ENCODE peak calls at places on chromosomes 6 and 20, in four cellular contexts. W is neuronal stem cell, H is IMR-90, Q is trophoblast cell. K is an unnamed sample.

GRCh38 chr6:119446623-119447008 is 97.1 kb upstream of the MAN1A1 start:
- DNase-seq in W (no peak), Q (peak), H (peak), K (no peak)

GRCh38 chr6:4521070-4521469 is 255.1 kb upstream of the CDYL start:
- DNase-seq in Q (no peak), W (no peak), H (no peak), K (no peak)

GRCh38 chr6:104796031-104796785 is 63.5 kb downstream of the HACE1 start:
- DNase-seq in Q (no peak), W (no peak), H (no peak), K (peak)

GRCh38 chr20:33576432-33576883 is 85.7 kb upstream of the C20orf144 start:
- DNase-seq in Q (no peak), W (no peak), H (peak), K (no peak)

GRCh38 chr20:57167971-57168693 is 98.3 kb downstream of the BMP7 start:
- DNase-seq in H (no peak), Q (peak), W (no peak), K (peak)

GRCh38 chr20:37193821-37194220 is 14.5 kb upstream of the MROH8 start:
- DNase-seq in Q (no peak), H (no peak), W (no peak), K (no peak)

GRCh38 chr6:90216081-90216977 is 80.3 kb downstream of the BACH2 start:
- DNase-seq in Q (peak), W (peak), H (peak), K (peak)

GRCh38 chr6:114376611-114377206 is 33.9 kb upstream of the HS3ST5 start:
- DNase-seq in Q (no peak), W (no peak), H (no peak), K (no peak)

GRCh38 chr20:8901237-8902025 is 167.5 kb upstream of the PLCB4 start:
- DNase-seq in H (no peak), W (no peak), Q (no peak), K (no peak)

GRCh38 chr20:64005394-64005793 is 24.5 kb downstream of the PRPF6 start:
- DNase-seq in H (peak), Q (no peak), W (no peak), K (no peak)

GRCh38 chr6:33808781-33809180 is 5.0 kb upstream of the MLN start:
- DNase-seq in Q (no peak), H (no peak), W (no peak), K (no peak)

GRCh38 chr6:38134704-38135088 is 315.2 kb downstream of the ZFAND3 start:
- DNase-seq in W (no peak), H (no peak), Q (no peak), K (no peak)

GRCh38 chr6:109349419-109349987 is 32.8 kb downstream of the CD164 start:
- DNase-seq in W (no peak), H (peak), Q (no peak), K (no peak)

GRCh38 chr6:40398034-40398679 is 189.0 kb downstream of the LRFN2 start:
- DNase-seq in W (no peak), Q (no peak), H (no peak), K (no peak)

GRCh38 chr6:116028233-116028632 is 32.5 kb downstream of the FRK start:
- DNase-seq in Q (no peak), W (no peak), H (no peak), K (no peak)

GRCh38 chr6:35049885-35050284 is 91.3 kb downstream of the TCP11 start:
- DNase-seq in W (no peak), Q (no peak), H (peak), K (no peak)

GRCh38 chr20:62791301-62792181 is 4.7 kb upstream of the MRGBP start:
- DNase-seq in W (peak), H (peak), Q (peak), K (peak)

GRCh38 chr6:1576166-1576565 is 33.5 kb upstream of the FOXC1 start:
- DNase-seq in Q (no peak), H (no peak), W (no peak), K (no peak)

GRCh38 chr20:10077886-10078285 is 43.1 kb downstream of the ANKEF1 start:
- DNase-seq in H (no peak), Q (no peak), W (no peak), K (no peak)

GRCh38 chr20:17790308-17790707 is 90.5 kb downstream of the BANF2 start:
- DNase-seq in Q (no peak), H (peak), W (no peak), K (no peak)

GRCh38 chr20:34544109-34544793 is 14.3 kb upstream of the MAP1LC3A start:
- DNase-seq in H (no peak), Q (no peak), W (no peak), K (peak)

GRCh38 chr20:47790032-47790965 is 5.0 kb upstream of the SULF2 start:
- DNase-seq in W (no peak), H (peak), Q (no peak), K (no peak)

GRCh38 chr20:60108397-60108796 is 150.2 kb downstream of the CDH26 start:
- DNase-seq in Q (peak), W (no peak), H (peak), K (no peak)

GRCh38 chr6:96760153-96760687 is 77.1 kb downstream of the GPR63 start:
- DNase-seq in W (no peak), Q (no peak), H (no peak), K (peak)

GRCh38 chr6:152575621-152576150 is 61.5 kb downstream of the SYNE1 start:
- DNase-seq in Q (peak), W (no peak), H (peak), K (peak)

GRCh38 chr6:45163952-45164766 is 164.0 kb upstream of the RUNX2 start:
- DNase-seq in W (no peak), H (no peak), Q (peak), K (peak)

GRCh38 chr20:32326507-32326851 is 31.7 kb upstream of the ASXL1 start:
- DNase-seq in Q (no peak), W (no peak), H (peak), K (no peak)

GRCh38 chr20:32329817-32330554 is 28.1 kb upstream of the ASXL1 start:
- DNase-seq in H (no peak), W (no peak), Q (no peak), K (no peak)

GRCh38 chr20:32321390-32321789 is 36.7 kb upstream of the ASXL1 start:
- DNase-seq in W (no peak), Q (no peak), H (no peak), K (no peak)

GRCh38 chr20:32327087-32327681 is 30.9 kb upstream of the ASXL1 start:
- DNase-seq in H (peak), W (no peak), Q (no peak), K (no peak)

GRCh38 chr20:32325706-32326506 is 32.2 kb upstream of the ASXL1 start:
- DNase-seq in Q (no peak), H (peak), W (no peak), K (peak)
- H2BK5ac ChIP-seq in Q (no peak), H (no peak), W (no peak), K (no peak)

GRCh38 chr6:138371720-138372119 is 6.0 kb upstream of the SMIM28 start:
- DNase-seq in H (no peak), W (no peak), Q (no peak), K (no peak)

GRCh38 chr6:138374230-138374629 is 3.5 kb upstream of the SMIM28 start:
- DNase-seq in H (no peak), W (no peak), Q (no peak), K (no peak)

GRCh38 chr6:138371452-138371711 is 6.3 kb upstream of the SMIM28 start:
- DNase-seq in W (no peak), Q (no peak), H (no peak), K (no peak)

GRCh38 chr6:138372711-138373463 is 4.8 kb upstream of the SMIM28 start:
- DNase-seq in Q (no peak), W (no peak), H (no peak), K (no peak)

DNA sequence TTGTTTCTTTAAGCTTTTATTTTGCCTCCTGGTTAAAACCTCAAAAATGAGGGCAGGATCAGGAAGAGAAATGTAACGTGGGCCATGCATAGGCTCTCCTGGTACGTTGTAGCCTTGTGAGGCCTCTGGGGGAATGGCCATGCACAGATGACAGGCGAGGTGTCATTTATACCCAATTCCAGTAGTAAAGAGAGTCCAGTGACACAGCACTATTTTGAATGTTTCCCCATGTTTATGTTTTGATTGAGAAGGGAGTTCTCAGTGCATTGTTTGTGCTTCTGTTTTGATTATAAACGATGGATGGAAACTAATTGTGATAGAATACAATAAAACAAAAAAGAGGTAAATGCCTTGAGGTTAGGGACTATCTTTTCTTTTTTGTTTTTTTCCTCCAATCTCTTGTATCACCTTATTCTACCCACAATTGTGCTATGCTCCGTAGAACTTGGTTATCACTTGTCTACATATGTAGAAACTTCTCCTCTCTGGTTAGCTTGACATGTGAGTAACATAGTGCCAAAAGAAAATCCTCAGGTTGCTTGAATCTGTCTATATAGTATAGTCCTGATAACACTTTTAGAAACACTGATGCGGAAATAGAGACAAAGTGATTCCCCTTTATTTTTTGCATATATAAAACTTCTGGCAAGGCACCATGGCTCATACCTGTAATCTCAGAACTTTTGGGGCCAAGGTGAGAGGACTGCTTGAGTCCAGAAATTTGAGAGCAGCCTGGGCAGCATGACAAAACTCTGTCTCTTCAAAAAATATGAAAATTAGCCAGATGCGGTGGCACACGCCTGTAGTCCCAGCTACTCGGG is 6.9 kb upstream of the SMIM28 start:
- DNase-seq in H (no peak), Q (no peak), W (no peak), K (no peak)
- H2BK120ac ChIP-seq in H (no peak), Q (no peak), W (no peak), K (no peak)

DNA sequence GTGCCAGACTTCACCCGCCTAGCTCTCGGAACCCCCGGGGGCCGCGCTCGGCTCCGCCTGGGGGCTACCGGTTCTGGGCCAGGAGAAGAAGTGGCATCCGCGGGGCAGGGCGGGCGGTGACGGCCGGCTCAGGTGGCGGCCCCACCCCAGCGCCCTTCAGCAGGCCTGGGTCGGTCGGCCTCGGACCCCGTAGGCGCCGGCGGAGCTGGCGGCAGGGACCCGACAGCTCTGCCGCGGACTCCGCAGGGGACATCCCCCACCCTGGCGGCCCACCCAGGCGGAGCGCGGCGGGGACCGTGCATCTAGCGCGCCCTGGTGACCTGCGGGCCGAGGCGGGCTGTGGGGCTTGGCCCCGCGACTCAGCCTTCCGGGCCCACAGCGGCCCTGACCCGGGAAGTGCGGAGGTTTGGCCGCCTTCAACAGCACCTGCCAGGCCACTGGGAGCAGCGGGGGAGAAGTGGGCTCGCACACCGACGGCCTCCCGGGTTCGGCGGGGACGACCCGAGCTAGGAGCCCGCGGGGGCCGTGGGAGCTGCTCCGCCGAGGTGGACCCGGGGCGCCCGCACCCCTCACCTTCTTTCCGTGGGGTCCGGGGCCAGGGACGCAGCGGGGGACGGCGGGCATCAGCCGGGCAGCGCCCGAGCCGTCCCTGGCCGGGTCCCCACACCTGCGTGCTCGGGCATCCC is 87.1 kb downstream of the TMEM242 start:
- DNase-seq in H (no peak), W (no peak), Q (no peak), K (no peak)
- H3K4me3 ChIP-seq in H (peak), W (peak), Q (peak), K (peak)

GRCh38 chr20:50293244-50294139 is 102.9 kb downstream of the CEBPB start:
- DNase-seq in Q (no peak), W (no peak), H (no peak), K (no peak)
- H2BK5ac ChIP-seq in Q (no peak), W (peak), H (peak), K (no peak)

GRCh38 chr20:40815156-40816038 is 126.4 kb upstream of the MAFB start:
- DNase-seq in W (no peak), H (no peak), Q (no peak), K (no peak)
- H2BK120ac ChIP-seq in W (no peak), H (no peak), Q (no peak), K (no peak)

DNA sequence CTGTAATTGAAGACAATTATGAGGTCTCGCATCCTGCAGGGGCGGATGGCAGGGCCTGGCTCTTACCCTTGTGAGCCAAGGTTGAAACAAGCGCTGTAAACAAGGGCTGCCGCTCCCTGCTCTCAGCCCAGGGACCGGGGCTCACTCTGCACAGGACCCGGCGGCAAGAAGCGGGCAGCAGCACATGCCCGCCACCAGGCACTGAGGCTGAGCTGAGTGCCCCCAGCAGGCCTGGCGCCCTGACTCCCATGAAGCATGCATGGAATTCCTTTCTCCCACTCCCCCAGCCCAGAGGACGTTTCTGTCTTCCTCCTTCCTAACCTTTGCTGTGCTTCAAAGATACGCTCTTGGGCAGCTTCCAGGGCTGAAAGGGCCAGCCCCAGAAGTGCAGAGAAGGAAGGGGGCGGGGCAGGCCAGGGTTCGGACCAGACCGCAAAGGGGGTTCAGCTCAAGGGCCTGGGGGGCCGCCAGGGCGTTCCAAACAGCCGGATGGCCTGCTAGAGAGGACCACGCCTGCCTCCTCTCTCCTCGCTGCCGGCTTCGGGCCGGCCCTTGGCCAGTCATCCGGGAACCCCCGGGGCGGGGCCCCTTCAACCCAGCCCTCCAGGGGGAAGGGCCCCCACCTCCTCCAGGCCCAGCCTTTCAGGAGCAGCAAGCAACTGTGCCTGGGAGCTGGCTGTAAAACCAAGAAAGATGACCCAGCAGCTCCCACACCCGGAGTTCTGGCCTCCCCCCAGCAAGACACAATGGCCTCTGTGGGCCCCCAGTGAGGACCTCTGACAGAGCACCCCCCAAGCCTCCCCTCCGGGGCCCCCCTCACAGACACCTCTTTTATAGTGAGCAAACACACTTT is 109.9 kb downstream of the NOL4L start:
- DNase-seq in Q (no peak), W (peak), H (peak), K (peak)
- H3K4me3 ChIP-seq in Q (no peak), W (no peak), H (peak), K (no peak)

GRCh38 chr6:14695579-14695978 is 550.3 kb upstream of the JARID2 start:
- DNase-seq in Q (peak), H (no peak), W (no peak), K (no peak)
- H2BK5ac ChIP-seq in Q (no peak), H (no peak), W (no peak), K (no peak)